ENCODE peak calls at places on chromosomes 12 and 14, in nine cellular contexts. U, W, F, I, H, J, D, E and K are unnamed samples.

GRCh38 chr14:55938249-55938791 is 179.9 kb upstream of the PELI2 start:
- DNase-seq in U (no peak), W (peak; percentile 19), F (no peak), I (no peak), H (peak; percentile 64), J (no peak), D (no peak), E (peak; percentile 87), K (no peak)

GRCh38 chr12:87182696-87183233 is 846.4 kb downstream of the C12orf50 start:
- DNase-seq in U (no peak), W (no peak), F (no peak), I (no peak), H (no peak), J (no peak), D (no peak), E (no peak), K (no peak)

GRCh38 chr12:68119724-68120211 is 39.8 kb downstream of the IFNG start:
- DNase-seq in U (no peak), W (no peak), F (peak; percentile 74), I (no peak), H (no peak), J (no peak), D (peak; percentile 11), E (no peak), K (no peak)

GRCh38 chr14:49896956-49897355 is 4.1 kb downstream of the ARF6 start:
- DNase-seq in U (no peak), W (no peak), F (no peak), I (no peak), H (no peak), J (no peak), D (no peak), E (no peak), K (no peak)

GRCh38 chr12:96431067-96431466 is 30.8 kb upstream of the CDK17 start:
- DNase-seq in U (no peak), W (no peak), F (no peak), I (no peak), H (no peak), J (no peak), D (no peak), E (no peak), K (no peak)

GRCh38 chr12:8081228-8081920 is 700 bp upstream of the NECAP1 start:
- DNase-seq in U (peak; percentile 19), W (no peak), F (no peak), I (peak; percentile 65), H (peak; percentile 39), J (no peak), D (peak; percentile 30), E (no peak), K (no peak)

GRCh38 chr14:94366146-94366887 is 22.1 kb downstream of the SERPINA1 start:
- DNase-seq in U (no peak), W (no peak), F (no peak), I (no peak), H (no peak), J (no peak), D (no peak), E (no peak), K (no peak)

GRCh38 chr14:29016050-29016900 is 249.7 kb downstream of the FOXG1 start:
- DNase-seq in U (peak; percentile 58), W (peak; percentile 51), F (no peak), I (no peak), H (peak; percentile 53), J (no peak), D (no peak), E (no peak), K (peak; percentile 53)

GRCh38 chr12:3436496-3437060 is 54.4 kb upstream of the PRMT8 start:
- DNase-seq in U (no peak), W (no peak), F (no peak), I (no peak), H (no peak), J (no peak), D (no peak), E (peak; percentile 79), K (no peak)

GRCh38 chr12:62078020-62078419 is 182.2 kb upstream of the USP15 start:
- DNase-seq in U (no peak), W (no peak), F (no peak), I (no peak), H (no peak), J (no peak), D (no peak), E (no peak), K (no peak)

GRCh38 chr12:29711381-29711780 is 72.4 kb downstream of the TMTC1 start:
- DNase-seq in U (no peak), W (no peak), F (no peak), I (no peak), H (no peak), J (no peak), D (no peak), E (no peak), K (no peak)

GRCh38 chr14:20247651-20248246 is 8.7 kb downstream of the OR11H4 start:
- DNase-seq in U (no peak), W (no peak), F (no peak), I (no peak), H (no peak), J (no peak), D (no peak), E (no peak), K (peak; percentile 6)